ENCODE peak calls at places on chromosomes 6 and 20, in seven cellular contexts. P, F, S, D, W, K and Y are unnamed samples.
A peak's percentile ranks its signal among the peaks of the same experiment; 100 is the strongest.

GRCh38 chr6:43842231-43842794 is 72.3 kb downstream of the VEGFA start:
- DNase-seq in P (no peak), F (no peak), S (no peak), D (no peak), W (no peak), K (no peak), Y (no peak)

GRCh38 chr20:46965477-46965876 is 70.8 kb downstream of the EYA2 start:
- DNase-seq in P (no peak), F (peak; percentile 84), S (no peak), D (peak; percentile 78), W (no peak), K (no peak), Y (no peak)

GRCh38 chr20:539236-539635 is 4.4 kb downstream of the CSNK2A1 start:
- DNase-seq in P (no peak), F (no peak), S (no peak), D (no peak), W (no peak), K (no peak), Y (no peak)

GRCh38 chr6:166076625-166077024 is 91.0 kb downstream of the TBXT start:
- DNase-seq in P (no peak), F (no peak), S (no peak), D (no peak), W (no peak), K (no peak), Y (no peak)

GRCh38 chr6:37172991-37173572 is 3.1 kb downstream of the PIM1 start:
- DNase-seq in P (no peak), F (no peak), S (no peak), D (no peak), W (no peak), K (no peak), Y (no peak)

GRCh38 chr6:160428069-160428430 is 79.9 kb downstream of the SLC22A3 start:
- DNase-seq in P (no peak), F (peak; percentile 83), S (peak; percentile 74), D (no peak), W (peak; percentile 84), K (no peak), Y (no peak)

GRCh38 chr6:19719691-19720127 is 117.5 kb upstream of the ID4 start:
- DNase-seq in P (no peak), F (no peak), S (no peak), D (no peak), W (no peak), K (no peak), Y (no peak)

GRCh38 chr6:119349041-119349340 is 570 bp downstream of the MAN1A1 start:
- DNase-seq in P (no peak), F (peak; percentile 26), S (no peak), D (no peak), W (no peak), K (no peak), Y (no peak)

GRCh38 chr6:119284861-119285521 is 64.6 kb downstream of the MAN1A1 start:
- DNase-seq in P (no peak), F (no peak), S (no peak), D (no peak), W (no peak), K (peak; percentile 42), Y (no peak)

GRCh38 chr6:150072201-150072600 is 3.3 kb upstream of the ULBP3 start:
- DNase-seq in P (peak; percentile 21), F (peak; percentile 92), S (no peak), D (peak; percentile 69), W (peak; percentile 90), K (no peak), Y (no peak)

GRCh38 chr6:26029857-26030653 is 57.2 kb upstream of the HFE start:
- DNase-seq in P (no peak), F (no peak), S (no peak), D (no peak), W (no peak), K (no peak), Y (no peak)

GRCh38 chr6:26028212-26028752 is 58.9 kb upstream of the HFE start:
- DNase-seq in P (no peak), F (no peak), S (no peak), D (no peak), W (no peak), K (no peak), Y (no peak)

GRCh38 chr6:26028753-26029569 is 58.3 kb upstream of the HFE start:
- DNase-seq in P (no peak), F (no peak), S (no peak), D (no peak), W (no peak), K (peak; percentile 69), Y (no peak)

GRCh38 chr6:26030716-26031115 is 56.5 kb upstream of the HFE start:
- DNase-seq in P (no peak), F (no peak), S (no peak), D (no peak), W (no peak), K (no peak), Y (no peak)

GRCh38 chr6:26029570-26029856 is 57.7 kb upstream of the HFE start:
- DNase-seq in P (no peak), F (no peak), S (no peak), D (no peak), W (no peak), K (no peak), Y (no peak)
- H3K4me1 ChIP-seq in P (peaks cover 32% of the 10 kb centered on the region), F (peaks cover 36% of the 10 kb centered on the region), S (peaks cover 47% of the 10 kb centered on the region), D (no peaks in the 10 kb centered on the region), W (peaks cover 6% of the 10 kb centered on the region), K (peaks cover 52% of the 10 kb centered on the region), Y (peaks cover 45% of the 10 kb centered on the region)

GRCh38 chr20:48740714-48741113 is 87.1 kb downstream of the PREX1 start:
- DNase-seq in P (no peak), F (no peak), S (no peak), D (no peak), W (no peak), K (no peak), Y (no peak)

GRCh38 chr20:48740269-48740603 is 87.6 kb downstream of the PREX1 start:
- DNase-seq in P (no peak), F (no peak), S (no peak), D (no peak), W (no peak), K (no peak), Y (no peak)

GRCh38 chr20:48738399-48739304 is 89.1 kb downstream of the PREX1 start:
- DNase-seq in P (peak; percentile 21), F (no peak), S (no peak), D (no peak), W (no peak), K (no peak), Y (no peak)

GRCh38 chr20:48738094-48738398 is 89.8 kb downstream of the PREX1 start:
- DNase-seq in P (no peak), F (no peak), S (no peak), D (no peak), W (no peak), K (no peak), Y (no peak)

GRCh38 chr20:48739395-48740268 is 88.2 kb downstream of the PREX1 start:
- DNase-seq in P (peak; percentile 20), F (no peak), S (no peak), D (no peak), W (no peak), K (no peak), Y (peak; percentile 68)
- H3K27ac ChIP-seq in P (peak overlapping the region; percentile 50), F (no peak overlapping the region), S (no peak overlapping the region), D (no peak overlapping the region), W (no peak overlapping the region), K (no peak overlapping the region), Y (peak overlapping the region; percentile 21)

DNA sequence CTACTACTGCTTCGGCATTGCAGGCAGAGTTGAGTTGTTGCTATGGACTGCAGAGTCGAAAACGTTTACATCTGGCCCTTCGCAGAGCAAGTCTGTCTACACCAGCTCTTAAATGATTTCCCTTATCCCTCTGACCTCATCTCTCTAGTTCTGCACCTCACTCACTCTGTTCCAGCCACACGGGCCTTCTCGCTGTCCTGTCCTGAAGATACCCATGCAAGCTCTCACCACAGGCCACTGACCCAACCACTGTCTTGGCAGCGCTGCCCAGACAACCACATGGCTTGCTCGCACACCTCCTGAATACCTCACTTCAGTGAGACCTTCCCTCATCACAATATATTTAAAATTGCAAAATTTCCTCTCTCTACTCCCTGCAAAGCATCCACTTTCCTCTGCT is 31.4 kb downstream of the B4GALT5 start:
- DNase-seq in P (no peak), F (no peak), S (no peak), D (no peak), W (no peak), K (no peak), Y (no peak)
- H3K4me1 ChIP-seq in P (peaks cover 15% of the 10 kb centered on the region), F (peaks cover 66% of the 10 kb centered on the region), S (peaks cover 66% of the 10 kb centered on the region), D (peaks cover 15% of the 10 kb centered on the region), W (peaks cover 23% of the 10 kb centered on the region), K (no peaks in the 10 kb centered on the region), Y (peaks cover 52% of the 10 kb centered on the region)

GRCh38 chr6:138678168-138678567 is 95.4 kb upstream of the CCDC28A start:
- DNase-seq in P (no peak), F (no peak), S (no peak), D (no peak), W (no peak), K (no peak), Y (no peak)

GRCh38 chr6:138677538-138677937 is 96.0 kb upstream of the CCDC28A start:
- DNase-seq in P (no peak), F (no peak), S (no peak), D (no peak), W (no peak), K (no peak), Y (no peak)

GRCh38 chr6:138682722-138683521 is 90.6 kb upstream of the CCDC28A start:
- DNase-seq in P (no peak), F (no peak), S (peak; percentile 15), D (no peak), W (no peak), K (no peak), Y (no peak)

GRCh38 chr6:138685257-138685656 is 88.3 kb upstream of the CCDC28A start:
- DNase-seq in P (no peak), F (no peak), S (no peak), D (no peak), W (no peak), K (no peak), Y (no peak)

GRCh38 chr6:138680085-138680484 is 93.5 kb upstream of the CCDC28A start:
- DNase-seq in P (no peak), F (no peak), S (no peak), D (no peak), W (no peak), K (no peak), Y (no peak)
- H3K27ac ChIP-seq in P (no peak overlapping the region), F (no peak overlapping the region), S (no peak overlapping the region), D (no peak overlapping the region), W (no peak overlapping the region), K (no peak overlapping the region), Y (no peak overlapping the region)